ENCODE peak calls at places on chromosomes 2 and 18, in eight cellular contexts. One of them, this sample, is unnamed.

GRCh38 chr2:74399785-74400184 is 19.7 kb upstream of the DCTN1 start:
- DNase-seq in right atrium auricular region: no peak
- DNase-seq in IMR-90: peak; percentile 40
- DNase-seq in left lung: no peak
- DNase-seq in body of pancreas: no peak
- DNase-seq in uterus: no peak
- DNase-seq in left ventricle myocardium inferior: no peak
- DNase-seq in ovary: no peak
- DNase-seq in this sample: no peak

GRCh38 chr2:6866239-6866745 is 585 bp upstream of the CMPK2 start:
- DNase-seq in right atrium auricular region: no peak
- DNase-seq in IMR-90: peak; percentile 3
- DNase-seq in left lung: no peak
- DNase-seq in body of pancreas: peak; percentile 53
- DNase-seq in uterus: peak; percentile 37
- DNase-seq in left ventricle myocardium inferior: no peak
- DNase-seq in ovary: peak; percentile 35
- DNase-seq in this sample: no peak

GRCh38 chr2:45729753-45730512 is 78.5 kb downstream of the PRKCE start:
- DNase-seq in right atrium auricular region: no peak
- DNase-seq in IMR-90: no peak
- DNase-seq in left lung: no peak
- DNase-seq in body of pancreas: peak; percentile 36
- DNase-seq in uterus: no peak
- DNase-seq in left ventricle myocardium inferior: no peak
- DNase-seq in ovary: no peak
- DNase-seq in this sample: no peak

GRCh38 chr18:79516441-79516931 is 120.8 kb downstream of the NFATC1 start:
- DNase-seq in right atrium auricular region: peak; percentile 30
- DNase-seq in IMR-90: no peak
- DNase-seq in left lung: no peak
- DNase-seq in body of pancreas: no peak
- DNase-seq in uterus: no peak
- DNase-seq in left ventricle myocardium inferior: no peak
- DNase-seq in ovary: no peak
- DNase-seq in this sample: no peak

GRCh38 chr2:134137182-134137595 is 116.7 kb upstream of the MGAT5 start:
- DNase-seq in right atrium auricular region: no peak
- DNase-seq in IMR-90: peak; percentile 55
- DNase-seq in left lung: peak; percentile 79
- DNase-seq in body of pancreas: peak; percentile 74
- DNase-seq in uterus: no peak
- DNase-seq in left ventricle myocardium inferior: no peak
- DNase-seq in ovary: no peak
- DNase-seq in this sample: no peak

GRCh38 chr2:42812899-42813479 is 20.6 kb upstream of the HAAO start:
- DNase-seq in right atrium auricular region: no peak
- DNase-seq in IMR-90: peak; percentile 31
- DNase-seq in left lung: no peak
- DNase-seq in body of pancreas: peak; percentile 38
- DNase-seq in uterus: no peak
- DNase-seq in left ventricle myocardium inferior: no peak
- DNase-seq in ovary: no peak
- DNase-seq in this sample: no peak

GRCh38 chr2:100401268-100401667 is 16.2 kb downstream of the CHST10 start:
- DNase-seq in right atrium auricular region: no peak
- DNase-seq in IMR-90: no peak
- DNase-seq in left lung: no peak
- DNase-seq in body of pancreas: no peak
- DNase-seq in uterus: no peak
- DNase-seq in left ventricle myocardium inferior: no peak
- DNase-seq in ovary: no peak
- DNase-seq in this sample: no peak

GRCh38 chr2:132651115-132652099 is 18.6 kb downstream of the LYPD1 start:
- DNase-seq in right atrium auricular region: no peak
- DNase-seq in IMR-90: peak; percentile 71
- DNase-seq in left lung: no peak
- DNase-seq in body of pancreas: no peak
- DNase-seq in uterus: no peak
- DNase-seq in left ventricle myocardium inferior: no peak
- DNase-seq in ovary: no peak
- DNase-seq in this sample: no peak

GRCh38 chr18:3015203-3015590 is 2.3 kb upstream of the LPIN2 start:
- DNase-seq in right atrium auricular region: no peak
- DNase-seq in IMR-90: peak; percentile 84
- DNase-seq in left lung: no peak
- DNase-seq in body of pancreas: no peak
- DNase-seq in uterus: peak; percentile 39
- DNase-seq in left ventricle myocardium inferior: no peak
- DNase-seq in ovary: no peak
- DNase-seq in this sample: no peak

GRCh38 chr2:229164545-229165249 is 106.4 kb downstream of the PID1 start:
- DNase-seq in right atrium auricular region: no peak
- DNase-seq in IMR-90: peak; percentile 10
- DNase-seq in left lung: no peak
- DNase-seq in body of pancreas: no peak
- DNase-seq in uterus: no peak
- DNase-seq in left ventricle myocardium inferior: no peak
- DNase-seq in ovary: no peak
- DNase-seq in this sample: no peak

GRCh38 chr2:121603185-121603584 is 46.1 kb downstream of the CLASP1 start:
- DNase-seq in right atrium auricular region: no peak
- DNase-seq in IMR-90: no peak
- DNase-seq in left lung: no peak
- DNase-seq in body of pancreas: no peak
- DNase-seq in uterus: no peak
- DNase-seq in left ventricle myocardium inferior: no peak
- DNase-seq in ovary: no peak
- DNase-seq in this sample: no peak

GRCh38 chr2:96113951-96114350 is 2.4 kb downstream of the ADRA2B start:
- DNase-seq in right atrium auricular region: no peak
- DNase-seq in IMR-90: no peak
- DNase-seq in left lung: peak; percentile 29
- DNase-seq in body of pancreas: no peak
- DNase-seq in uterus: no peak
- DNase-seq in left ventricle myocardium inferior: peak; percentile 13
- DNase-seq in ovary: no peak
- DNase-seq in this sample: no peak

GRCh38 chr2:46002947-46003346 is 294.3 kb upstream of the EPAS1 start:
- DNase-seq in right atrium auricular region: no peak
- DNase-seq in IMR-90: no peak
- DNase-seq in left lung: no peak
- DNase-seq in body of pancreas: no peak
- DNase-seq in uterus: no peak
- DNase-seq in left ventricle myocardium inferior: no peak
- DNase-seq in ovary: no peak
- DNase-seq in this sample: no peak

GRCh38 chr18:59664329-59664728 is 32.9 kb downstream of the CCBE1 start:
- DNase-seq in right atrium auricular region: no peak
- DNase-seq in IMR-90: peak; percentile 54
- DNase-seq in left lung: no peak
- DNase-seq in body of pancreas: no peak
- DNase-seq in uterus: no peak
- DNase-seq in left ventricle myocardium inferior: no peak
- DNase-seq in ovary: no peak
- DNase-seq in this sample: no peak

GRCh38 chr18:59665057-59666007 is 31.9 kb downstream of the CCBE1 start:
- DNase-seq in right atrium auricular region: no peak
- DNase-seq in IMR-90: peak; percentile 57
- DNase-seq in left lung: no peak
- DNase-seq in body of pancreas: no peak
- DNase-seq in uterus: no peak
- DNase-seq in left ventricle myocardium inferior: no peak
- DNase-seq in ovary: no peak
- DNase-seq in this sample: no peak

GRCh38 chr18:59662008-59662701 is 35.1 kb downstream of the CCBE1 start:
- DNase-seq in right atrium auricular region: no peak
- DNase-seq in IMR-90: peak; percentile 72
- DNase-seq in left lung: no peak
- DNase-seq in body of pancreas: no peak
- DNase-seq in uterus: no peak
- DNase-seq in left ventricle myocardium inferior: no peak
- DNase-seq in ovary: no peak
- DNase-seq in this sample: no peak

GRCh38 chr18:59660976-59661743 is 36.1 kb downstream of the CCBE1 start:
- DNase-seq in right atrium auricular region: no peak
- DNase-seq in IMR-90: peak; percentile 69
- DNase-seq in left lung: no peak
- DNase-seq in body of pancreas: no peak
- DNase-seq in uterus: no peak
- DNase-seq in left ventricle myocardium inferior: no peak
- DNase-seq in ovary: no peak
- DNase-seq in this sample: no peak

GRCh38 chr18:59663096-59663495 is 34.1 kb downstream of the CCBE1 start:
- DNase-seq in right atrium auricular region: no peak
- DNase-seq in IMR-90: no peak
- DNase-seq in left lung: no peak
- DNase-seq in body of pancreas: no peak
- DNase-seq in uterus: no peak
- DNase-seq in left ventricle myocardium inferior: no peak
- DNase-seq in ovary: no peak
- DNase-seq in this sample: no peak
- H3K4me1 ChIP-seq in right atrium auricular region: no peaks in the 10 kb centered on the region
- H3K4me1 ChIP-seq in IMR-90: peaks cover 31% of the 10 kb centered on the region
- H3K4me1 ChIP-seq in left lung: no peaks in the 10 kb centered on the region
- H3K4me1 ChIP-seq in body of pancreas: no peaks in the 10 kb centered on the region
- H3K4me1 ChIP-seq in uterus: no peaks in the 10 kb centered on the region
- H3K4me1 ChIP-seq in left ventricle myocardium inferior: no peaks in the 10 kb centered on the region
- H3K4me1 ChIP-seq in ovary: peaks cover 11% of the 10 kb centered on the region
- H3K4me1 ChIP-seq in this sample: no peaks in the 10 kb centered on the region

GRCh38 chr2:161424179-161424763 is 8.2 kb downstream of the TBR1 start:
- DNase-seq in right atrium auricular region: no peak
- DNase-seq in IMR-90: no peak
- DNase-seq in left lung: no peak
- DNase-seq in body of pancreas: no peak
- DNase-seq in uterus: no peak
- DNase-seq in left ventricle myocardium inferior: no peak
- DNase-seq in ovary: no peak
- DNase-seq in this sample: no peak
- H3K27me3 ChIP-seq in right atrium auricular region: peaks cover 72% of the 10 kb centered on the region
- H3K27me3 ChIP-seq in IMR-90: peaks cover 89% of the 10 kb centered on the region
- H3K27me3 ChIP-seq in left lung: peaks cover 100% of the 10 kb centered on the region
- H3K27me3 ChIP-seq in body of pancreas: peaks cover 50% of the 10 kb centered on the region
- H3K27me3 ChIP-seq in uterus: peaks cover 87% of the 10 kb centered on the region
- H3K27me3 ChIP-seq in left ventricle myocardium inferior: peaks cover 100% of the 10 kb centered on the region
- H3K27me3 ChIP-seq in ovary: peaks cover 5% of the 10 kb centered on the region
- H3K27me3 ChIP-seq in this sample: peaks cover 91% of the 10 kb centered on the region

DNA sequence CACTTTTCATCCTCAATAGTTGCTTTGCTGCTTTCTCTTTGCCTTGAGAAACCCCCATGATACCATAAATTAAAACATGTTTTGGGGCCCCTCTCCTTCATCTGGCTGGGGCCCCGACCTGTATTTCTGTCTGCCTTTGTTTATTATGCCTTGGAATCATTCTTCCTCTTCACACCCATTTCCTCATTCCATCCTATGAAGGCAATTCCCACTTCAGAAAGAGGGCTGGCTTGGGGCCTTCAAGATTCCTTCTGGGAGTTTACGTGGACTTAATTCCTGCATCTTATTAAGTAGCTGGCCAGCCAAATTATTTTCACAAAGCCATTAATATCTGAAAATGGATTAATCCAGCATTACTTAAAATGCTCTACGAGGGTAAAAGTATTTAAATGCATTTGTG is 6.8 kb upstream of the LRRTM1 start:
- DNase-seq in right atrium auricular region: no peak
- DNase-seq in IMR-90: no peak
- DNase-seq in left lung: no peak
- DNase-seq in body of pancreas: no peak
- DNase-seq in uterus: no peak
- DNase-seq in left ventricle myocardium inferior: no peak
- DNase-seq in ovary: no peak
- DNase-seq in this sample: no peak
- H3K4me3 ChIP-seq in right atrium auricular region: no peak overlapping the region
- H3K4me3 ChIP-seq in IMR-90: no peak overlapping the region
- H3K4me3 ChIP-seq in left lung: no peak overlapping the region
- H3K4me3 ChIP-seq in body of pancreas: no peak overlapping the region
- H3K4me3 ChIP-seq in uterus: no peak overlapping the region
- H3K4me3 ChIP-seq in left ventricle myocardium inferior: no peak overlapping the region
- H3K4me3 ChIP-seq in ovary: no peak overlapping the region
- H3K4me3 ChIP-seq in this sample: no peak overlapping the region

GRCh38 chr2:1739322-1739957 is 4.9 kb downstream of the PXDN start:
- DNase-seq in right atrium auricular region: no peak
- DNase-seq in IMR-90: no peak
- DNase-seq in left lung: no peak
- DNase-seq in body of pancreas: no peak
- DNase-seq in uterus: peak; percentile 10
- DNase-seq in left ventricle myocardium inferior: no peak
- DNase-seq in ovary: peak; percentile 10
- DNase-seq in this sample: no peak
- H3K4me1 ChIP-seq in right atrium auricular region: peaks cover 64% of the 10 kb centered on the region
- H3K4me1 ChIP-seq in IMR-90: peaks cover 44% of the 10 kb centered on the region
- H3K4me1 ChIP-seq in left lung: no peaks in the 10 kb centered on the region
- H3K4me1 ChIP-seq in body of pancreas: peaks cover 13% of the 10 kb centered on the region
- H3K4me1 ChIP-seq in uterus: peaks cover 16% of the 10 kb centered on the region
- H3K4me1 ChIP-seq in left ventricle myocardium inferior: peaks cover 80% of the 10 kb centered on the region
- H3K4me1 ChIP-seq in ovary: peaks cover 24% of the 10 kb centered on the region
- H3K4me1 ChIP-seq in this sample: peaks cover 4% of the 10 kb centered on the region

This sample was measured in iPS DF 6.9.